ENCODE peak calls at places on chromosomes 5 and 9, in five cellular contexts. One of them, this sample, is unnamed.

GRCh38 chr5:151686673-151687378 is at the start of gene SPARC:
- DNase-seq in MM.1S: peak; percentile 48
- DNase-seq in IMR-90: peak; percentile 96
- DNase-seq in hepatocyte: peak; percentile 91
- DNase-seq in mammary epithelial cell: peak; percentile 80
- DNase-seq in this sample: no peak

GRCh38 chr5:10317825-10318682 is 10.4 kb upstream of the CMBL start:
- DNase-seq in IMR-90: no peak
- DNase-seq in mammary epithelial cell: peak; percentile 9
- DNase-seq in hepatocyte: peak; percentile 44
- DNase-seq in MM.1S: no peak
- DNase-seq in this sample: no peak

GRCh38 chr9:5825896-5826622 is 6.9 kb downstream of the ERMP1 start:
- DNase-seq in IMR-90: no peak
- DNase-seq in MM.1S: no peak
- DNase-seq in mammary epithelial cell: no peak
- DNase-seq in hepatocyte: no peak
- DNase-seq in this sample: no peak

GRCh38 chr5:171745602-171746001 is 40.0 kb upstream of the SMIM23 start:
- DNase-seq in hepatocyte: no peak
- DNase-seq in mammary epithelial cell: no peak
- DNase-seq in MM.1S: no peak
- DNase-seq in IMR-90: no peak
- DNase-seq in this sample: no peak

GRCh38 chr9:138009456-138010273 is 132.1 kb downstream of the CACNA1B start:
- DNase-seq in mammary epithelial cell: no peak
- DNase-seq in hepatocyte: no peak
- DNase-seq in MM.1S: no peak
- DNase-seq in IMR-90: no peak
- DNase-seq in this sample: no peak

GRCh38 chr9:124206391-124206790 is 51.4 kb upstream of the NEK6 start:
- DNase-seq in mammary epithelial cell: no peak
- DNase-seq in MM.1S: no peak
- DNase-seq in hepatocyte: no peak
- DNase-seq in IMR-90: no peak
- DNase-seq in this sample: peak; percentile 82

GRCh38 chr5:169099801-169100734 is 200.9 kb downstream of the SLIT3 start:
- DNase-seq in hepatocyte: no peak
- DNase-seq in IMR-90: no peak
- DNase-seq in mammary epithelial cell: peak; percentile 40
- DNase-seq in MM.1S: no peak
- DNase-seq in this sample: no peak

GRCh38 chr9:34623386-34624235 is 3.3 kb upstream of the DCTN3 start:
- DNase-seq in MM.1S: no peak
- DNase-seq in hepatocyte: no peak
- DNase-seq in mammary epithelial cell: no peak
- DNase-seq in IMR-90: no peak
- DNase-seq in this sample: no peak

GRCh38 chr9:129728744-129729143 is 24.1 kb downstream of the PTGES start:
- DNase-seq in IMR-90: no peak
- DNase-seq in mammary epithelial cell: no peak
- DNase-seq in MM.1S: no peak
- DNase-seq in hepatocyte: no peak
- DNase-seq in this sample: no peak

GRCh38 chr5:158487677-158488076 is 612.0 kb downstream of the EBF1 start:
- DNase-seq in MM.1S: no peak
- DNase-seq in mammary epithelial cell: no peak
- DNase-seq in hepatocyte: no peak
- DNase-seq in IMR-90: no peak
- DNase-seq in this sample: no peak

GRCh38 chr5:95935553-95936100 is 26.0 kb downstream of the ELL2 start:
- DNase-seq in mammary epithelial cell: peak; percentile 34
- DNase-seq in IMR-90: peak; percentile 62
- DNase-seq in hepatocyte: no peak
- DNase-seq in MM.1S: no peak
- DNase-seq in this sample: no peak

DNA sequence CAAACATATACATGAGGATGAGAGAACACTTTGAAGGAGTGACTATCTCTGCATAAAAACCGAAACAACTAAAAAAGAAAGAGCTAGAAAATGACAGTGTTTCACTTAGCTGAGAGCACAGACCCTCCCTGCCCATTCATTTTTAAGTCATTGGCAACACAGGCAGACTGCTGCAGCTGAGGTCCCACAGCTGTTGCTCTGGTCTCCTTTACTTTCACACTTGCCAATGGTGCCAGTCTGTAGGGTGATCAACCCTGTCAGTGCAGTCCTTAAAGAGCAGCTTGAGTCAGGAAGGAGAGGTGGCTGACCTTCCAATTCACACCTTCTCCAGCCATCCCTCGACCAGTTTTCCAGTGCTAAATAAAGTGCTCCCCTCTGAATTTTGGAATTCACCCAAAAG is 508.3 kb upstream of the CCNG1 start:
- DNase-seq in MM.1S: no peak
- DNase-seq in IMR-90: no peak
- DNase-seq in hepatocyte: no peak
- DNase-seq in mammary epithelial cell: no peak
- DNase-seq in this sample: no peak
- H3K27ac ChIP-seq in MM.1S: no peak overlapping the region
- H3K27ac ChIP-seq in IMR-90: no peak overlapping the region
- H3K27ac ChIP-seq in hepatocyte: no peak overlapping the region
- H3K27ac ChIP-seq in mammary epithelial cell: no peak overlapping the region
- H3K27ac ChIP-seq in this sample: no peak overlapping the region

GRCh38 chr5:39063037-39063436 is 11.2 kb downstream of the RICTOR start:
- DNase-seq in MM.1S: no peak
- DNase-seq in hepatocyte: no peak
- DNase-seq in mammary epithelial cell: peak; percentile 20
- DNase-seq in IMR-90: no peak
- DNase-seq in this sample: no peak

GRCh38 chr5:39062104-39062503 is 12.1 kb downstream of the RICTOR start:
- DNase-seq in hepatocyte: no peak
- DNase-seq in MM.1S: no peak
- DNase-seq in mammary epithelial cell: no peak
- DNase-seq in IMR-90: no peak
- DNase-seq in this sample: no peak

GRCh38 chr5:39058984-39059565 is 15.1 kb downstream of the RICTOR start:
- DNase-seq in mammary epithelial cell: no peak
- DNase-seq in hepatocyte: no peak
- DNase-seq in MM.1S: no peak
- DNase-seq in IMR-90: no peak
- DNase-seq in this sample: no peak

GRCh38 chr5:39064450-39064849 is 9.7 kb downstream of the RICTOR start:
- DNase-seq in mammary epithelial cell: no peak
- DNase-seq in hepatocyte: no peak
- DNase-seq in IMR-90: no peak
- DNase-seq in MM.1S: no peak
- DNase-seq in this sample: no peak

DNA sequence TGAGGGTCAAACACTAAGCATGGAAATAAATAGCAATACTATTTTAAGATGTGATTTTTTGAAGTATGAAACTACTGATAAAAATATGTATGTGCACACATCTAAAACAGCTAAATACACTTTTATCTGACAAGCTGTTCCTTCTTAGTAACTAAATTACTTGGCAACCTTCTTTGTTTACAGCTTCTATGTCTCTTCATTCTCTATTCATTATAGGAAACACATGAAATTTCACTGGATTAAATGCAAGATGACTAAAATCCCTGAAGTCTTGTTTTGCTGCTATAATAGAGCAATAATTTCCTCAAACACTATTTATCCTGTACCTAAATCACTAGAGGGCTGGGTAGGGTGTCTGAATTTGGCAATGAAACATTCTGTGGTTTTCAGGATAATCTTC is 11.7 kb downstream of the RICTOR start:
- DNase-seq in hepatocyte: no peak
- DNase-seq in MM.1S: no peak
- DNase-seq in IMR-90: no peak
- DNase-seq in mammary epithelial cell: no peak
- DNase-seq in this sample: no peak
- H4K20me1 ChIP-seq in hepatocyte: peaks cover 29% of the 10 kb centered on the region
- H4K20me1 ChIP-seq in MM.1S: no peaks in the 10 kb centered on the region
- H4K20me1 ChIP-seq in IMR-90: peaks cover 55% of the 10 kb centered on the region
- H4K20me1 ChIP-seq in mammary epithelial cell: peaks cover 2% of the 10 kb centered on the region
- H4K20me1 ChIP-seq in this sample: peaks cover 15% of the 10 kb centered on the region

DNA sequence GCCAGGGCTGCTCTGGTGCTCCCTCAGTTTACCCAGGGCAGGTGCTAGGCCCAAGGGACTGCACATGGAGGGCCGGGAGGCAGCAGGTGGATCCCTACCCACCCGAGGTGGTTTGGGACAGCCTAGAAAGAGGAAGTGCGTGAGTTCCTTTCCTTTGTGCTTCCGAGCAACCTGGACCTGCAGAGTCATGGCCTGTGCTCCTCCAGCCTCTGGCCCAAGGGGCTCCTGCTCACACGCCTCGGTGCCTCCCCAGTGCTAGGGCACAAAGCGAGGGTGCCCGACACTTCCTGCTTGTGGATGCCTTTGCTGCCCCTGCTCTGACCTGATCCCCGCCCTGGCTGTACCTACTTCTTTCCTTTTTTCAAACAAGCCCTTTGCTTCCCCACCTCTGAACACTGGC is 79.3 kb downstream of the RXRA start:
- DNase-seq in IMR-90: no peak
- DNase-seq in MM.1S: no peak
- DNase-seq in hepatocyte: no peak
- DNase-seq in mammary epithelial cell: no peak
- DNase-seq in this sample: peak; percentile 31
- H3K27ac ChIP-seq in IMR-90: no peak overlapping the region
- H3K27ac ChIP-seq in MM.1S: no peak overlapping the region
- H3K27ac ChIP-seq in hepatocyte: no peak overlapping the region
- H3K27ac ChIP-seq in mammary epithelial cell: no peak overlapping the region
- H3K27ac ChIP-seq in this sample: no peak overlapping the region

GRCh38 chr5:124645396-124645795 is 101.0 kb downstream of the ZNF608 start:
- DNase-seq in MM.1S: peak; percentile 31
- DNase-seq in IMR-90: no peak
- DNase-seq in hepatocyte: no peak
- DNase-seq in mammary epithelial cell: peak; percentile 45
- DNase-seq in this sample: peak; percentile 60

GRCh38 chr5:124644582-124644981 is 101.9 kb downstream of the ZNF608 start:
- DNase-seq in hepatocyte: no peak
- DNase-seq in mammary epithelial cell: no peak
- DNase-seq in IMR-90: no peak
- DNase-seq in MM.1S: no peak
- DNase-seq in this sample: no peak

GRCh38 chr5:124649548-124650501 is 96.6 kb downstream of the ZNF608 start:
- DNase-seq in IMR-90: peak; percentile 93
- DNase-seq in MM.1S: peak; percentile 99
- DNase-seq in hepatocyte: peak; percentile 48
- DNase-seq in mammary epithelial cell: peak; percentile 90
- DNase-seq in this sample: peak; percentile 98

GRCh38 chr5:124648902-124649467 is 97.5 kb downstream of the ZNF608 start:
- DNase-seq in mammary epithelial cell: no peak
- DNase-seq in MM.1S: no peak
- DNase-seq in hepatocyte: no peak
- DNase-seq in IMR-90: no peak
- DNase-seq in this sample: no peak

DNA sequence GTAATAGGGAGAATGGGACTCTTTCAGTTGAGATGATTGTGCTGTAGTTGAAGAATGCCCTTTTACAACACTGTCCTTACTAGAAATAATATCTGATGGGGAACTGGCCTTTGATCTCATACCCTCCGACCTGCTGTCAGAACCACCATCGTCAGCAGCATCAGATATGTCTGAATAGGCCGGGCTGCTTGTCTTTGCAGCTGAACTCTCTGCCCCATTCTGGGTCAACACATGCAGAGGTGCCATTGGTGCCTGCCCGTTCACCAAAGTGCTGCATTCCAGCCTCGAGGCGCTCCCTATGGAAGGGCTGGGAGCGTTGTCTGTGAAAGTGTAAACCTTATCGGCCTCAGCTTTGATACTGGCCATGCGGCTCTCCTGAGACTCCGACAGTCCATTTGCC is 99.0 kb downstream of the ZNF608 start:
- DNase-seq in IMR-90: no peak
- DNase-seq in MM.1S: no peak
- DNase-seq in hepatocyte: no peak
- DNase-seq in mammary epithelial cell: no peak
- DNase-seq in this sample: no peak
- H4K20me1 ChIP-seq in IMR-90: peaks cover 5% of the 10 kb centered on the region
- H4K20me1 ChIP-seq in MM.1S: no peaks in the 10 kb centered on the region
- H4K20me1 ChIP-seq in hepatocyte: no peaks in the 10 kb centered on the region
- H4K20me1 ChIP-seq in mammary epithelial cell: no peaks in the 10 kb centered on the region
- H4K20me1 ChIP-seq in this sample: peaks cover 19% of the 10 kb centered on the region

GRCh38 chr9:98488578-98489312 is 220.0 kb downstream of the GABBR2 start:
- DNase-seq in hepatocyte: peak; percentile 40
- DNase-seq in mammary epithelial cell: peak; percentile 91
- DNase-seq in MM.1S: no peak
- DNase-seq in IMR-90: peak; percentile 98
- DNase-seq in this sample: no peak
- H3K27ac ChIP-seq in hepatocyte: no peak overlapping the region
- H3K27ac ChIP-seq in mammary epithelial cell: no peak overlapping the region
- H3K27ac ChIP-seq in MM.1S: no peak overlapping the region
- H3K27ac ChIP-seq in IMR-90: peak overlapping the region; percentile 82
- H3K27ac ChIP-seq in this sample: no peak overlapping the region

GRCh38 chr9:134064711-134065110 is 3.1 kb downstream of the BRD3 start:
- DNase-seq in MM.1S: no peak
- DNase-seq in hepatocyte: no peak
- DNase-seq in mammary epithelial cell: no peak
- DNase-seq in IMR-90: no peak
- DNase-seq in this sample: no peak
- H4K20me1 ChIP-seq in MM.1S: peaks cover 5% of the 10 kb centered on the region
- H4K20me1 ChIP-seq in hepatocyte: peaks cover 72% of the 10 kb centered on the region
- H4K20me1 ChIP-seq in mammary epithelial cell: no peaks in the 10 kb centered on the region
- H4K20me1 ChIP-seq in IMR-90: peaks cover 71% of the 10 kb centered on the region
- H4K20me1 ChIP-seq in this sample: peaks cover 14% of the 10 kb centered on the region

GRCh38 chr9:97803167-97804058 is 49.6 kb upstream of the FOXE1 start:
- DNase-seq in MM.1S: peak; percentile 79
- DNase-seq in mammary epithelial cell: peak; percentile 67
- DNase-seq in IMR-90: peak; percentile 25
- DNase-seq in hepatocyte: peak; percentile 91
- DNase-seq in this sample: peak; percentile 77
- H3K27ac ChIP-seq in MM.1S: peak overlapping the region; percentile 32
- H3K27ac ChIP-seq in mammary epithelial cell: peak overlapping the region; percentile 27
- H3K27ac ChIP-seq in IMR-90: no peak overlapping the region
- H3K27ac ChIP-seq in hepatocyte: peak overlapping the region; percentile 79
- H3K27ac ChIP-seq in this sample: no peak overlapping the region

DNA sequence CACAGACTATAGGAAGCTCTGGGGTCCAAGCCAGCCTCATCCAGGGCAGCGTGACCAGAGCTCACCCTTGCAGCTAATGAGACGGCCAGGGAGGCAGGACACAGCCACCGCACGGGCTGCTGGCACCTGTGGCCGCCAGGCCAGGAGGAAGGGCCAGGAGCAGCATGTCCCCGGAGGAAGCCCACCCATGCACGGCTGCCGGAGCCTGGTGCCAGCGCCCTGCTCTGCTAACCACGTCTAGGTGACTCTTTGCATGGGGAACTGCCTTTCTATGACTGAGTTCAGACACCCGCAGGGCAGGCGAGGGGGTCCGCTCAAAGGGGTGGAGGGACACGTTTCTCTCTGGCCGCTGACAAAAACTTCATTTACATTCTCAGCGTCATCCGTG is 68.5 kb upstream of the SARDH start:
- DNase-seq in MM.1S: no peak
- DNase-seq in hepatocyte: no peak
- DNase-seq in IMR-90: no peak
- DNase-seq in mammary epithelial cell: no peak
- DNase-seq in this sample: no peak
- H4K20me1 ChIP-seq in MM.1S: no peaks in the 10 kb centered on the region
- H4K20me1 ChIP-seq in hepatocyte: no peaks in the 10 kb centered on the region
- H4K20me1 ChIP-seq in IMR-90: peaks cover 12% of the 10 kb centered on the region
- H4K20me1 ChIP-seq in mammary epithelial cell: no peaks in the 10 kb centered on the region
- H4K20me1 ChIP-seq in this sample: no peaks in the 10 kb centered on the region

GRCh38 chr5:65862384-65862783 is 64.0 kb upstream of the ERBIN start:
- DNase-seq in IMR-90: peak; percentile 8
- DNase-seq in MM.1S: no peak
- DNase-seq in hepatocyte: no peak
- DNase-seq in mammary epithelial cell: no peak
- DNase-seq in this sample: no peak
- H3K27ac ChIP-seq in IMR-90: peak overlapping the region; percentile 74
- H3K27ac ChIP-seq in MM.1S: no peak overlapping the region
- H3K27ac ChIP-seq in hepatocyte: no peak overlapping the region
- H3K27ac ChIP-seq in mammary epithelial cell: peak overlapping the region; percentile 89
- H3K27ac ChIP-seq in this sample: no peak overlapping the region

GRCh38 chr5:72195581-72195980 is 88.3 kb downstream of the MAP1B start:
- DNase-seq in mammary epithelial cell: no peak
- DNase-seq in hepatocyte: no peak
- DNase-seq in MM.1S: no peak
- DNase-seq in IMR-90: no peak
- DNase-seq in this sample: no peak
- H4K20me1 ChIP-seq in mammary epithelial cell: no peaks in the 10 kb centered on the region
- H4K20me1 ChIP-seq in hepatocyte: no peaks in the 10 kb centered on the region
- H4K20me1 ChIP-seq in MM.1S: peaks cover 6% of the 10 kb centered on the region
- H4K20me1 ChIP-seq in IMR-90: peaks cover 12% of the 10 kb centered on the region
- H4K20me1 ChIP-seq in this sample: no peaks in the 10 kb centered on the region